ENCODE peak calls at places on chromosomes 7 and 10, in seven cellular contexts. One of them, this sample, is unnamed.
A peak's percentile ranks its signal among the peaks of the same experiment; 100 is the strongest.

GRCh38 chr10:69869291-69869841 is 67.7 kb downstream of the COL13A1 start:
- DNase-seq in NCI-H1436: no peak
- DNase-seq in cardiac muscle cell: peak; percentile 67
- DNase-seq in SJSA1: no peak
- DNase-seq in OCI-LY7: no peak
- DNase-seq in nucleus accumbens: no peak
- DNase-seq in memory B cell: no peak
- DNase-seq in this sample: no peak

GRCh38 chr10:74982634-74982982 is 128.8 kb upstream of the SAMD8 start:
- DNase-seq in OCI-LY7: no peak
- DNase-seq in memory B cell: no peak
- DNase-seq in NCI-H1436: no peak
- DNase-seq in cardiac muscle cell: no peak
- DNase-seq in nucleus accumbens: no peak
- DNase-seq in SJSA1: no peak
- DNase-seq in this sample: no peak

GRCh38 chr7:16739863-16740622 is 13.5 kb upstream of the TSPAN13 start:
- DNase-seq in OCI-LY7: no peak
- DNase-seq in cardiac muscle cell: peak; percentile 94
- DNase-seq in memory B cell: no peak
- DNase-seq in nucleus accumbens: no peak
- DNase-seq in SJSA1: peak; percentile 81
- DNase-seq in NCI-H1436: no peak
- DNase-seq in this sample: no peak

GRCh38 chr7:131013716-131014115 is 279.7 kb upstream of the KLF14 start:
- DNase-seq in cardiac muscle cell: no peak
- DNase-seq in memory B cell: no peak
- DNase-seq in SJSA1: no peak
- DNase-seq in nucleus accumbens: no peak
- DNase-seq in OCI-LY7: no peak
- DNase-seq in NCI-H1436: no peak
- DNase-seq in this sample: no peak

GRCh38 chr7:106640368-106641141 is 20.4 kb downstream of the CCDC71L start:
- DNase-seq in NCI-H1436: no peak
- DNase-seq in cardiac muscle cell: peak; percentile 45
- DNase-seq in SJSA1: peak; percentile 36
- DNase-seq in OCI-LY7: no peak
- DNase-seq in memory B cell: no peak
- DNase-seq in nucleus accumbens: no peak
- DNase-seq in this sample: no peak

GRCh38 chr10:45580371-45580770 is 92.2 kb downstream of the ZFAND4 start:
- DNase-seq in nucleus accumbens: no peak
- DNase-seq in memory B cell: no peak
- DNase-seq in SJSA1: no peak
- DNase-seq in OCI-LY7: peak; percentile 23
- DNase-seq in cardiac muscle cell: no peak
- DNase-seq in NCI-H1436: no peak
- DNase-seq in this sample: no peak

GRCh38 chr7:66303454-66304160 is 98.5 kb downstream of the TPST1 start:
- DNase-seq in SJSA1: no peak
- DNase-seq in nucleus accumbens: no peak
- DNase-seq in cardiac muscle cell: no peak
- DNase-seq in OCI-LY7: no peak
- DNase-seq in NCI-H1436: no peak
- DNase-seq in memory B cell: no peak
- DNase-seq in this sample: no peak

GRCh38 chr7:114047889-114048288 is 129.1 kb upstream of the PPP1R3A start:
- DNase-seq in nucleus accumbens: no peak
- DNase-seq in SJSA1: no peak
- DNase-seq in cardiac muscle cell: peak; percentile 70
- DNase-seq in OCI-LY7: no peak
- DNase-seq in memory B cell: no peak
- DNase-seq in NCI-H1436: no peak
- DNase-seq in this sample: peak; percentile 13

GRCh38 chr7:106717254-106717996 is 56.5 kb upstream of the CCDC71L start:
- DNase-seq in OCI-LY7: no peak
- DNase-seq in memory B cell: no peak
- DNase-seq in SJSA1: peak; percentile 40
- DNase-seq in cardiac muscle cell: no peak
- DNase-seq in nucleus accumbens: no peak
- DNase-seq in NCI-H1436: no peak
- DNase-seq in this sample: no peak

GRCh38 chr10:3132036-3133025 is 40.3 kb downstream of the PITRM1 start:
- DNase-seq in SJSA1: no peak
- DNase-seq in nucleus accumbens: no peak
- DNase-seq in NCI-H1436: no peak
- DNase-seq in memory B cell: no peak
- DNase-seq in OCI-LY7: no peak
- DNase-seq in cardiac muscle cell: no peak
- DNase-seq in this sample: no peak

GRCh38 chr7:140375808-140376730 is 22.3 kb downstream of the SLC37A3 start:
- DNase-seq in NCI-H1436: no peak
- DNase-seq in SJSA1: no peak
- DNase-seq in OCI-LY7: no peak
- DNase-seq in memory B cell: no peak
- DNase-seq in nucleus accumbens: no peak
- DNase-seq in cardiac muscle cell: no peak
- DNase-seq in this sample: no peak

GRCh38 chr7:121449304-121449703 is 53.2 kb upstream of the FAM3C start:
- DNase-seq in NCI-H1436: no peak
- DNase-seq in memory B cell: no peak
- DNase-seq in nucleus accumbens: no peak
- DNase-seq in cardiac muscle cell: peak; percentile 57
- DNase-seq in OCI-LY7: no peak
- DNase-seq in SJSA1: no peak
- DNase-seq in this sample: no peak

GRCh38 chr10:34078798-34079470 is 736.2 kb downstream of the PARD3 start:
- DNase-seq in nucleus accumbens: no peak
- DNase-seq in OCI-LY7: no peak
- DNase-seq in SJSA1: no peak
- DNase-seq in cardiac muscle cell: peak; percentile 91
- DNase-seq in memory B cell: no peak
- DNase-seq in NCI-H1436: no peak
- DNase-seq in this sample: no peak

GRCh38 chr7:17674956-17675300 is 265.4 kb downstream of the SNX13 start:
- DNase-seq in memory B cell: no peak
- DNase-seq in NCI-H1436: no peak
- DNase-seq in cardiac muscle cell: no peak
- DNase-seq in OCI-LY7: no peak
- DNase-seq in SJSA1: no peak
- DNase-seq in nucleus accumbens: no peak
- DNase-seq in this sample: no peak

GRCh38 chr10:28778524-28778923 is 101.2 kb downstream of the BAMBI start:
- DNase-seq in SJSA1: no peak
- DNase-seq in NCI-H1436: no peak
- DNase-seq in cardiac muscle cell: peak; percentile 22
- DNase-seq in OCI-LY7: no peak
- DNase-seq in nucleus accumbens: no peak
- DNase-seq in memory B cell: no peak
- DNase-seq in this sample: no peak